ENCODE peak calls at places on chromosome 4, in five cellular contexts. One of them, this sample, is unnamed.

GRCh38 chr4:76308548-76308947 is 2.0 kb downstream of the STBD1 start:
- DNase-seq in pancreas: peak; percentile 52
- DNase-seq in RWPE2: no peak
- DNase-seq in choroid plexus epithelial cell: peak; percentile 13
- DNase-seq in OCI-LY7: no peak
- DNase-seq in this sample: no peak

GRCh38 chr4:151644625-151645024 is 116.2 kb downstream of the GATB start:
- DNase-seq in pancreas: no peak
- DNase-seq in RWPE2: no peak
- DNase-seq in choroid plexus epithelial cell: no peak
- DNase-seq in OCI-LY7: peak; percentile 34
- DNase-seq in this sample: no peak

GRCh38 chr4:145779319-145779801 is 99.4 kb downstream of the C4orf51 start:
- DNase-seq in pancreas: no peak
- DNase-seq in choroid plexus epithelial cell: no peak
- DNase-seq in OCI-LY7: no peak
- DNase-seq in RWPE2: no peak
- DNase-seq in this sample: no peak

GRCh38 chr4:101806914-101807313 is 16.4 kb downstream of the BANK1 start:
- DNase-seq in RWPE2: no peak
- DNase-seq in pancreas: no peak
- DNase-seq in OCI-LY7: peak; percentile 81
- DNase-seq in choroid plexus epithelial cell: peak; percentile 56
- DNase-seq in this sample: peak; percentile 25

GRCh38 chr4:2396781-2397368 is 21.6 kb downstream of the ZFYVE28 start:
- DNase-seq in OCI-LY7: no peak
- DNase-seq in choroid plexus epithelial cell: no peak
- DNase-seq in RWPE2: no peak
- DNase-seq in pancreas: no peak
- DNase-seq in this sample: no peak

GRCh38 chr4:34309356-34309900 is 1934.9 kb downstream of the ARAP2 start:
- DNase-seq in RWPE2: no peak
- DNase-seq in pancreas: no peak
- DNase-seq in choroid plexus epithelial cell: peak; percentile 28
- DNase-seq in OCI-LY7: no peak
- DNase-seq in this sample: peak; percentile 55

GRCh38 chr4:155413451-155413850 is 36.7 kb upstream of the MAP9 start:
- DNase-seq in pancreas: no peak
- DNase-seq in OCI-LY7: no peak
- DNase-seq in choroid plexus epithelial cell: no peak
- DNase-seq in RWPE2: no peak
- DNase-seq in this sample: no peak

GRCh38 chr4:185902654-185903053 is 90.7 kb upstream of the SORBS2 start:
- DNase-seq in RWPE2: no peak
- DNase-seq in pancreas: no peak
- DNase-seq in OCI-LY7: no peak
- DNase-seq in choroid plexus epithelial cell: no peak
- DNase-seq in this sample: peak; percentile 34

GRCh38 chr4:20445933-20446723 is 194.4 kb downstream of the SLIT2 start:
- DNase-seq in pancreas: no peak
- DNase-seq in choroid plexus epithelial cell: no peak
- DNase-seq in OCI-LY7: no peak
- DNase-seq in RWPE2: no peak
- DNase-seq in this sample: no peak

GRCh38 chr4:168604496-168605373 is 107.9 kb downstream of the PALLD start:
- DNase-seq in RWPE2: no peak
- DNase-seq in choroid plexus epithelial cell: peak; percentile 91
- DNase-seq in pancreas: no peak
- DNase-seq in OCI-LY7: no peak
- DNase-seq in this sample: peak; percentile 73

DNA sequence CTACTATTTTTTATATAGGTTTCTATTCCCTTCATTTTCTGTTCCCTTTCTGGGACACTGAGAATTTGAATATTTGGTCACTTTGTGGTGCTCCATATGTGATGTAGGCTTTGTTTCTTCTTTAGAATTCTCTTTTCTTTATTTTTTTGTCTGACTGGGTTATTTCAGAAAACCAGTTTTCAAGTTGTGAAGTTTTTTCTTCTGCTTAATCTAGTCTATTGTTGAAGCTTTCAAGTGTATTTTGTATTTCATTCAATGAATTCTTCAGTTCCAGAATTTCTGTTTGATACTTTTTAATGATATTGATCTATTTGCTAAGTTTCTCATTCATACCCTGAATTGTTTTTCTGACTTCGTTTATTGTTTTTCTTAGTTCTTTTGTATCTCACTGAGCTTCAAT is 96.2 kb upstream of the HAND2 start:
- DNase-seq in pancreas: no peak
- DNase-seq in OCI-LY7: peak; percentile 10
- DNase-seq in RWPE2: no peak
- DNase-seq in choroid plexus epithelial cell: no peak
- DNase-seq in this sample: no peak
- TF ChIP-seq CTCF in pancreas: no peak
- TF ChIP-seq CTCF in OCI-LY7: no peak
- TF ChIP-seq CTCF in RWPE2: no peak
- TF ChIP-seq CTCF in choroid plexus epithelial cell: no peak
- TF ChIP-seq CTCF in this sample: no peak

GRCh38 chr4:5757954-5758353 is 47.0 kb downstream of the EVC start:
- DNase-seq in choroid plexus epithelial cell: no peak
- DNase-seq in pancreas: no peak
- DNase-seq in OCI-LY7: no peak
- DNase-seq in RWPE2: no peak
- DNase-seq in this sample: no peak
- H3K4me3 ChIP-seq in choroid plexus epithelial cell: no peak overlapping the region
- H3K4me3 ChIP-seq in pancreas: no peak overlapping the region
- H3K4me3 ChIP-seq in OCI-LY7: no peak overlapping the region
- H3K4me3 ChIP-seq in RWPE2: no peak overlapping the region
- H3K4me3 ChIP-seq in this sample: no peak overlapping the region

DNA sequence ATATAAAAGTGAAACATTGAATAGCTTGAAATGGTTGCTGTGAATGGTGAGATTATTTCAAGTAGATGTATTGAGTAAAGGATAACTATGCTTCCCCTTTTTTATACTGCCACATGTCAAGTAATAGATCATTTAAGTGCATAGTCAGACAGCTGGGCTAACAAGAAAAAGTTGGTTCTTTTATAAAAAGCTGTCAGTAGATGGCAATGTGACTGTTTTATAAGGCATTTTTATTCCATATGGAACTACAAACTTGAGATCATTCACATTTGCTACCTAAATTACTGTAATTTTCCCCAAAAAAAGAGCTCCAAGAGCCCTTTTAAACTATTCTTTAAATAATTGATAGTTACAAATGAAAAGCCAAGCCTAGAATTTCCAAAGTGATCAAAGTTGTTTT is 831.0 kb downstream of the C4orf33 start:
- DNase-seq in pancreas: no peak
- DNase-seq in RWPE2: no peak
- DNase-seq in OCI-LY7: peak; percentile 10
- DNase-seq in choroid plexus epithelial cell: peak; percentile 3
- DNase-seq in this sample: peak; percentile 1
- TF ChIP-seq CTCF in pancreas: no peak
- TF ChIP-seq CTCF in RWPE2: peak; percentile 37
- TF ChIP-seq CTCF in OCI-LY7: peak; percentile 63
- TF ChIP-seq CTCF in choroid plexus epithelial cell: no peak
- TF ChIP-seq CTCF in this sample: peak; percentile 11

DNA sequence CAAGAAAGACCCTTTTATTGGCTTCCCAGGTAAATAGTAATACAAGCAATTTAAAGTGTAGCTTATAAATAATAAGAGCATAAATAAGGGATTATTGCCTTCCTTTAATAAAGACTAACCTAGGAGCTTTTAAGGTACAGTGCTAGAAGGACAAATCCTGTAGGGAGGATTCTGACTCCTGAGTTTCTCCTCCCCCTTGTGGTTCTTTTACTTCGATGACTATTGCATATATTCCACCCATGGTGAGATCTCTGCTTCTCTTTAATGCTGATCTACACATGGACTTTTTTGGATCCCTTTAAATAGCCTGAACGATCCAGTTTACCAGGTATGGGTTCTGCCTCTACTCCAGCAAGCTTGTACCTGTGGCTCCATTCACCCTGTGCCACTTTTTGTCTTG is 2.5 kb downstream of the GALNT7 start:
- DNase-seq in choroid plexus epithelial cell: peak; percentile 63
- DNase-seq in RWPE2: no peak
- DNase-seq in pancreas: no peak
- DNase-seq in OCI-LY7: peak; percentile 36
- DNase-seq in this sample: peak; percentile 53
- H3K4me3 ChIP-seq in choroid plexus epithelial cell: no peak overlapping the region
- H3K4me3 ChIP-seq in RWPE2: no peak overlapping the region
- H3K4me3 ChIP-seq in pancreas: no peak overlapping the region
- H3K4me3 ChIP-seq in OCI-LY7: peak overlapping the region; percentile 79
- H3K4me3 ChIP-seq in this sample: no peak overlapping the region

GRCh38 chr4:73985528-73985852 is 2.5 kb downstream of the PPBP start:
- DNase-seq in RWPE2: no peak
- DNase-seq in OCI-LY7: no peak
- DNase-seq in pancreas: no peak
- DNase-seq in choroid plexus epithelial cell: no peak
- DNase-seq in this sample: no peak

GRCh38 chr4:73989031-73989430 is 1.0 kb upstream of the PPBP start:
- DNase-seq in OCI-LY7: no peak
- DNase-seq in pancreas: no peak
- DNase-seq in choroid plexus epithelial cell: no peak
- DNase-seq in RWPE2: no peak
- DNase-seq in this sample: no peak

GRCh38 chr4:73989928-73990327 is 1.9 kb upstream of the PPBP start:
- DNase-seq in OCI-LY7: no peak
- DNase-seq in choroid plexus epithelial cell: no peak
- DNase-seq in RWPE2: no peak
- DNase-seq in pancreas: no peak
- DNase-seq in this sample: no peak

GRCh38 chr4:73990988-73991883 is 3.2 kb upstream of the PPBP start:
- DNase-seq in choroid plexus epithelial cell: no peak
- DNase-seq in OCI-LY7: no peak
- DNase-seq in pancreas: no peak
- DNase-seq in RWPE2: no peak
- DNase-seq in this sample: no peak

DNA sequence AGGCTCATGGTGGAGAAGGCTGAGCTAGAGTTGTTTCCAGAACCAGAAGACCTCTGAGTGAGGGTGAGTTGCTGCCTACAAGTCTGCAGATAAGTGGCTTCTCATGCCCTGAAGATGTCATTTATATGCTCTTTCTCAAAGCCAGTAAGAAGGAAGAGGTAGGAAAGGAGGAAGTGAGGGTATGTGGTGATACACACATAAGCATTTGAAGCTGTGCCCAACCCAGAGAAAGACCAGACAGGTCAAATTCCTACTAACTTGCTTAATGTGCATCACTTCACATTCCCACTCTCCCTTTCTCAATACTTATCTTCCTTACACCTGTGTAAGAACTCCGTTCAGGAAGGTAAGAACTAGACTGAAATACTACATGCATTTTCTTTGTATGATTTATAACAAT is at the start of gene PPBP:
- DNase-seq in OCI-LY7: no peak
- DNase-seq in RWPE2: no peak
- DNase-seq in choroid plexus epithelial cell: no peak
- DNase-seq in pancreas: no peak
- DNase-seq in this sample: no peak
- TF ChIP-seq CTCF in OCI-LY7: no peak
- TF ChIP-seq CTCF in RWPE2: no peak
- TF ChIP-seq CTCF in choroid plexus epithelial cell: no peak
- TF ChIP-seq CTCF in pancreas: no peak
- TF ChIP-seq CTCF in this sample: no peak

GRCh38 chr4:52550186-52550585 is 108.9 kb downstream of the USP46 start:
- DNase-seq in OCI-LY7: no peak
- DNase-seq in pancreas: no peak
- DNase-seq in choroid plexus epithelial cell: peak; percentile 14
- DNase-seq in RWPE2: no peak
- DNase-seq in this sample: no peak
- H3K4me3 ChIP-seq in OCI-LY7: no peak overlapping the region
- H3K4me3 ChIP-seq in pancreas: no peak overlapping the region
- H3K4me3 ChIP-seq in choroid plexus epithelial cell: no peak overlapping the region
- H3K4me3 ChIP-seq in RWPE2: no peak overlapping the region
- H3K4me3 ChIP-seq in this sample: no peak overlapping the region